ENCODE peak calls at places on chromosomes 13 and 19, in eight cellular contexts. Z is fibroblast of mammary gland, G is cardiac muscle cell, V is left ventricle myocardium inferior, U is mesothelial cell of epicardium, M is HL-60, Y is fibroblast of lung, C is fibroblast of pulmonary artery. T is an unnamed sample.

GRCh38 chr19:46784262-46785053 is 3.9 kb downstream of the SLC1A5 start:
- DNase-seq in V (peak), U (peak), M (peak), Z (peak), Y (peak), C (peak), G (peak), T (peak)

GRCh38 chr19:3065675-3066357 is 3.5 kb upstream of the TLE5 start:
- DNase-seq in U (no peak), M (no peak), V (no peak), C (no peak), G (no peak), Y (no peak), Z (no peak), T (no peak)

GRCh38 chr13:39781381-39781780 is 125.9 kb downstream of the COG6 start:
- DNase-seq in U (no peak), Z (no peak), M (no peak), G (no peak), C (no peak), Y (no peak), V (no peak), T (no peak)

GRCh38 chr13:68984688-68985319 is 1122.8 kb upstream of the ATXN8OS start:
- DNase-seq in Z (no peak), M (no peak), U (no peak), C (no peak), Y (no peak), V (no peak), G (no peak), T (no peak)

GRCh38 chr19:18366027-18366435 is 19.9 kb upstream of the GDF15 start:
- DNase-seq in M (no peak), Z (peak), Y (no peak), V (no peak), C (peak), G (no peak), U (no peak), T (peak)

GRCh38 chr19:2251577-2252480 is 2.7 kb downstream of the AMH start:
- DNase-seq in V (no peak), C (no peak), U (no peak), Z (no peak), Y (no peak), M (no peak), G (no peak), T (no peak)

GRCh38 chr19:6223461-6224307 is 56.1 kb downstream of the MLLT1 start:
- DNase-seq in C (no peak), V (no peak), M (no peak), G (no peak), U (no peak), Z (no peak), Y (no peak), T (no peak)

GRCh38 chr13:41546372-41547252 is 89.3 kb downstream of the RGCC start:
- DNase-seq in Z (peak), C (peak), Y (peak), V (no peak), G (peak), U (no peak), M (no peak), T (peak)

GRCh38 chr19:8097198-8097597 is 44.6 kb downstream of the CCL25 start:
- DNase-seq in Z (no peak), Y (no peak), C (no peak), G (no peak), U (no peak), M (no peak), V (no peak), T (no peak)

GRCh38 chr19:54507824-54508223 is 5.2 kb downstream of the LAIR2 start:
- DNase-seq in C (no peak), G (no peak), V (no peak), M (no peak), U (no peak), Y (no peak), Z (no peak), T (no peak)

GRCh38 chr19:18009412-18010066 is 1.6 kb downstream of the ARRDC2 start:
- DNase-seq in G (no peak), M (no peak), U (no peak), Z (peak), Y (no peak), C (no peak), V (no peak), T (peak)

GRCh38 chr19:52898101-52898500 is 666 bp upstream of the ZNF320 start:
- DNase-seq in G (no peak), V (no peak), U (no peak), M (no peak), Y (no peak), C (no peak), Z (peak), T (no peak)

GRCh38 chr13:41503386-41503785 is 46.0 kb downstream of the RGCC start:
- DNase-seq in G (no peak), M (no peak), Z (no peak), V (no peak), U (no peak), C (no peak), Y (no peak), T (no peak)

GRCh38 chr19:4580021-4580901 is 20.8 kb upstream of the SEMA6B start:
- DNase-seq in C (no peak), G (no peak), Y (no peak), V (no peak), M (no peak), Z (no peak), U (no peak), T (no peak)

GRCh38 chr19:5205388-5205787 is 135.2 kb downstream of the PTPRS start:
- DNase-seq in V (no peak), Z (no peak), M (peak), U (no peak), G (no peak), C (no peak), Y (no peak), T (no peak)

GRCh38 chr19:47699360-47699917 is 13.8 kb upstream of the EHD2 start:
- DNase-seq in C (peak), G (peak), Y (no peak), V (no peak), M (peak), U (no peak), Z (peak), T (peak)

GRCh38 chr19:6271721-6272410 is 7.9 kb downstream of the MLLT1 start:
- DNase-seq in Z (peak), V (peak), M (no peak), C (peak), U (no peak), Y (peak), G (peak), T (no peak)

GRCh38 chr19:23957660-23958281 is 43.1 kb downstream of the ZNF726 start:
- DNase-seq in Z (peak), U (no peak), C (peak), Y (peak), M (no peak), G (no peak), V (no peak), T (peak)
- TF ChIP-seq CTCF in Z (peak), U (no peak), C (no peak), Y (no peak), M (no peak), G (no peak), V (no peak), T (no peak)

DNA sequence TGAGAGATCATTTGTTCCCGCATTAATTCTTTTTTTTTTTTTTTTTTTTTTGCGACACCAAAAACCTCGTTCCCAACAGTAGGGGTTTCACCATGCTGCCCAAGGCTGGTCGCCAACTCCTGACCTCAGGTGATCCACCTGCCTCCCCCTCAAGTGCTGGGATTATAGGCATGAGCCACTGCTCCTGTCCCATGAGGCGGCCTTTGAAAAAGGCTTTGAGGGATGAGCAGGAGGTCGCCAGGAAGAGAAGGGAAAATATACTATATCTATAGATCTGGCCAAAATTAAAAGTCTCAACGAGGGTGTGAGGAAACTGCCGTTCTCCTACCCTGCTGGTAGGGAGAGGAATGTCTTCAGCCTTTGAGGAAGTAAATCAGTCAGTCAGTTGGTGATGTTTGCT is 26.2 kb downstream of the ZNF473 start:
- DNase-seq in Z (no peak), V (no peak), C (no peak), Y (no peak), U (no peak), M (no peak), G (no peak), T (no peak)
- TF ChIP-seq CTCF in Z (no peak), V (no peak), C (no peak), Y (no peak), U (no peak), M (no peak), G (no peak), T (no peak)

GRCh38 chr13:94800423-94800822 is 88.1 kb upstream of the SOX21 start:
- DNase-seq in G (no peak), U (no peak), V (no peak), Y (peak), M (no peak), Z (no peak), C (no peak), T (no peak)
- TF ChIP-seq CTCF in G (no peak), U (no peak), V (no peak), Y (no peak), M (no peak), Z (no peak), C (no peak), T (no peak)

GRCh38 chr13:74009100-74009668 is 125.0 kb downstream of the KLF12 start:
- DNase-seq in Y (no peak), M (no peak), V (no peak), C (no peak), G (no peak), U (no peak), Z (no peak), T (no peak)

GRCh38 chr13:74000906-74001305 is 133.3 kb downstream of the KLF12 start:
- DNase-seq in U (no peak), M (no peak), C (no peak), G (no peak), V (no peak), Z (peak), Y (no peak), T (no peak)

GRCh38 chr13:74003374-74003773 is 130.8 kb downstream of the KLF12 start:
- DNase-seq in C (no peak), V (no peak), G (no peak), M (no peak), U (no peak), Z (no peak), Y (peak), T (no peak)

GRCh38 chr13:74005320-74006154 is 128.7 kb downstream of the KLF12 start:
- DNase-seq in U (no peak), Z (no peak), C (no peak), M (no peak), G (no peak), Y (no peak), V (no peak), T (no peak)

GRCh38 chr13:74006666-74007065 is 127.5 kb downstream of the KLF12 start:
- DNase-seq in V (no peak), G (no peak), M (no peak), Y (no peak), Z (no peak), U (no peak), C (no peak), T (no peak)
- TF ChIP-seq CTCF in V (no peak), G (no peak), M (no peak), Y (no peak), Z (no peak), U (no peak), C (no peak), T (no peak)

GRCh38 chr19:42111811-42112210 is 20.4 kb downstream of the POU2F2 start:
- DNase-seq in U (no peak), Z (peak), M (no peak), C (no peak), Y (no peak), G (no peak), V (no peak), T (peak)

GRCh38 chr19:42115705-42116104 is 16.5 kb downstream of the POU2F2 start:
- DNase-seq in Z (no peak), V (no peak), M (no peak), Y (no peak), C (no peak), G (no peak), U (no peak), T (no peak)

GRCh38 chr19:42114412-42114811 is 17.8 kb downstream of the POU2F2 start:
- DNase-seq in M (no peak), Z (no peak), C (no peak), V (no peak), G (no peak), Y (no peak), U (no peak), T (no peak)

GRCh38 chr19:42115219-42115618 is 17.0 kb downstream of the POU2F2 start:
- DNase-seq in Z (peak), C (peak), G (peak), Y (peak), U (no peak), M (no peak), V (no peak), T (no peak)

GRCh38 chr19:42113641-42114348 is 18.5 kb downstream of the POU2F2 start:
- DNase-seq in Z (peak), Y (peak), U (no peak), M (no peak), C (peak), V (no peak), G (peak), T (peak)
- TF ChIP-seq CTCF in Z (peak), Y (peak), U (no peak), M (no peak), C (peak), V (no peak), G (peak), T (peak)

T was measured in MCF 10A.